ENCODE peak calls at places on chromosomes 6 and 20, in seven cellular contexts. W is activated CD8-positive, alpha-beta T cell treated with anti-CD3 and anti-CD28 coated beads for 36 hours; R is tibial nerve; H is stimulated activated naive B cell treated with anti-CD40 and anti-IgM and Interleukin-4, amounts not matched to agents 10 μg/mL and 1 μg/mL and 100 μg/mL, for 72 hours; V is T follicular helper cell; Y is effector memory CD4-positive, alpha-beta T cell; M is GM19239. K is an unnamed sample.

GRCh38 chr6:115910147-115910546 is 150.5 kb downstream of the FRK start:
- DNase-seq in V (no peak), Y (no peak), R (no peak), M (no peak), H (no peak), W (no peak), K (no peak)

GRCh38 chr20:49278817-49279676 is 1.2 kb upstream of the ZNFX1 start:
- DNase-seq in R (no peak), V (no peak), W (peak; percentile 43), M (no peak), Y (no peak), H (no peak), K (no peak)

GRCh38 chr6:135054575-135055498 is at the start of gene HBS1L:
- DNase-seq in Y (peak; percentile 96), V (peak; percentile 94), W (peak; percentile 98), M (peak; percentile 74), R (peak; percentile 91), H (peak; percentile 98), K (peak; percentile 92)

GRCh38 chr6:16769131-16769985 is 8.1 kb upstream of the ATXN1 start:
- DNase-seq in W (peak; percentile 86), V (peak; percentile 59), M (no peak), R (no peak), Y (peak; percentile 61), H (peak; percentile 12), K (peak; percentile 91)

GRCh38 chr20:10453241-10453640 is 18.1 kb downstream of the SLX4IP start:
- DNase-seq in R (no peak), V (no peak), H (peak; percentile 31), M (no peak), Y (no peak), W (peak; percentile 55), K (no peak)

GRCh38 chr20:47989957-47990356 is 204.7 kb upstream of the SULF2 start:
- DNase-seq in R (no peak), H (no peak), M (no peak), W (no peak), V (no peak), Y (no peak), K (no peak)

GRCh38 chr6:28218312-28219248 is 6.5 kb upstream of the ZSCAN9 start:
- DNase-seq in H (peak; percentile 29), R (peak; percentile 55), Y (no peak), V (no peak), W (peak; percentile 50), M (peak; percentile 51), K (peak; percentile 83)

GRCh38 chr6:43828711-43829110 is 58.7 kb downstream of the VEGFA start:
- DNase-seq in R (no peak), W (peak; percentile 10), H (no peak), V (no peak), M (no peak), Y (no peak), K (no peak)

K was measured in SJSA1.